ENCODE peak calls at places on chromosomes 7 and 10, in seven cellular contexts. P is IMR-90, G is testis, D is stomach, Y is adrenal gland, L is ovary, F is breast epithelium. Z is an unnamed sample.

GRCh38 chr7:159218216-159219006 is 73.7 kb upstream of the VIPR2 start:
- DNase-seq in F (no peak), Y (no peak), P (no peak), D (no peak), G (no peak), L (no peak), Z (no peak)

GRCh38 chr7:44046321-44047061 is 2.0 kb downstream of the DBNL start:
- DNase-seq in G (no peak), L (no peak), F (no peak), P (no peak), Y (peak; percentile 57), D (no peak), Z (peak; percentile 55)

GRCh38 chr7:130148561-130148960 is 56.6 kb downstream of the TMEM209 start:
- DNase-seq in P (peak; percentile 46), L (no peak), G (no peak), F (no peak), D (no peak), Y (peak; percentile 27), Z (no peak)

GRCh38 chr10:131149111-131149510 is 162.4 kb downstream of the TCERG1L start:
- DNase-seq in G (no peak), Y (no peak), P (no peak), D (no peak), F (no peak), L (no peak), Z (no peak)

GRCh38 chr10:22420787-22421517 is 75.7 kb downstream of the SPAG6 start:
- DNase-seq in Y (no peak), L (no peak), P (peak; percentile 16), G (no peak), D (no peak), F (no peak), Z (no peak)

GRCh38 chr7:25831901-25832411 is 320.0 kb upstream of the NFE2L3 start:
- DNase-seq in F (no peak), Y (no peak), P (peak; percentile 33), G (no peak), L (no peak), D (no peak), Z (no peak)

GRCh38 chr7:30922596-30922995 is 10.9 kb downstream of the AQP1 start:
- DNase-seq in P (no peak), G (no peak), Y (peak; percentile 46), L (peak; percentile 20), F (no peak), D (peak; percentile 14), Z (peak; percentile 57)

GRCh38 chr10:72719941-72720592 is 28.1 kb downstream of the MCU start:
- DNase-seq in F (no peak), P (no peak), L (no peak), Y (no peak), G (no peak), D (no peak), Z (no peak)

DNA sequence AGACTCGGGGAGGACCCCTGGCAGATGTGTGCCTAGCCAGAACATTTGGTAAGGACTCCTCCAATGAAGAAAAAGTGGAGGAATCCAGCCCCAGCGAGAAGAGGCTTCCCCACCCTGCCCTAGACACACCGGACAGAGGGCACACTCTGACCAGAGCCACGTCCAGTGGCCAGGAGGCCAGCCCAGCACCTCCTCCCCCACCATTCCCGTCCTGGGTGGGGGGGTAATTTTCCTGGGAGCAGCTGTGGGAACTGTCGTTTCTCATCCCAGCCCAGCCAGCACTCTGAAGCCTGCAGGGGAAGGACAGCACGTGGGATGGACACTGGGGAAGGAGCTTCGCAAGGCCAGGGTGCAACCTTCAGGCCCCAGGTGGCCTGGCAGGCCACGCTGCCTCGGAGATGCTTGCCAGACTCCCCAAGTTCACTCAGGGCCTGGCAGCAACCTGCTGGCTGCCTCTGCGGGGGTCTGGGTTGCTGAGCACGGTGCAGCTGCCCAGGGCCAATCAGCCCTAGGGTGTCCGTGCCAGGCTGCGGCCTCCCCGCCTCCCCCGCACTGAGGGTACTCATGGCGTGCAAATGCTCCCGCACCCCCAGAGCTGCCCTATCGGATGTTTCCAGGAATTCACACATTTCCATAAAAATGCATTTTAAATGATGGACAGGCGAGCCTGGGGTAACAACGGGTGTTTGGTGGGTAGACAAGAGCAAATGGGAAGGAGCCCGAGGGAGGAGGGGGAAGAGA is 2.0 kb upstream of the EN2 start:
- DNase-seq in L (no peak), F (no peak), Y (no peak), D (no peak), G (no peak), P (no peak), Z (no peak)
- H3K4me3 ChIP-seq in L (no peak overlapping the region), F (peak overlapping the region; percentile 76), Y (no peak overlapping the region), D (no peak overlapping the region), G (no peak overlapping the region), P (no peak overlapping the region), Z (no peak overlapping the region)

GRCh38 chr10:12130237-12130872 is 878 bp downstream of the SEC61A2 start:
- DNase-seq in G (peak; percentile 51), Y (peak; percentile 65), F (no peak), P (peak; percentile 73), D (no peak), L (no peak), Z (no peak)

DNA sequence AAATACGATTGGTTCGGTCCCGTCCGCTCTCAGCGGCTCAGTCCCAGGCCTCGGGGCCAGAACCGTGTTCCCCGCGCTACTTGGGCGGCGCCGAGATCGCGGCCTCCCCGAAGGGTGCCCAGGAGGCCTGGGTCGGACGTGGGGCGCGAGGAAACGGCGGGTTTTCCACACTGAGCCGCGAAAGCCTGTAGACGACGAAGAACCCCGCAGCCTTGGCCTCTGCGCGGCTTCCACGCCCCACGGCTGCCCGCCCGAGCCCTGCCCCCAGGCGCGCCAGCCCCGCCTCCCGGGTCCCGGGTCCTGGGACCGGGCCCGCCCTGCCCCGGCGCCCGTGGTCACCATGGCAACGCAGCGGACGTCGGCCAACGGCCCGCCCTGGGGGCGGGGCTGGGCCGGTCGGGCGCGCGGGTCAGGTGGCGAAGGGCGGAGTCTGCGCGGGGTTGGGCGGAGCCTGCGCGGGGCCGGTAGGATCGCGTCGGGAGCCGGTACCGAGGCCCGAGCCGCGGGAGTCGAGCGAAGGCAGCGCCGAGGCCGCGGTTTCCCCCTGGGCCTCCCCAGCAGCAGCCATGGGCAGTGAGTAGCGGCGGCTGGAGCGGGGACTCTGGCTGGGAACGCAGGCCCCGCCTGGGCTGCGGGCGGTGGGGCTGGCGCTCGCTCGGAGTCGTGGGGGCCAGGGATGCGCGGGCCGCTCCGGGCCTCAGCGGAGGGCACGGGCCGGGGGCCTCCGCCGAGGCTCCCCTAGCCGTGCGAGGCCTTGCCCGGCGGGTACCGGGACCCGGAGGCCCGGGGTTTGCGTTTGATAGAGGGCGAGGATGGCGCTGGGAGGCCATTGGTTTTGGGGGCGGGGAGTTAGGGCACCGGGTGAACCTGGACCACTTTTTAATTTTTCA is at the start of gene SEC61A2:
- DNase-seq in G (peak; percentile 95), D (peak; percentile 98), L (peak; percentile 98), F (peak; percentile 85), Y (peak; percentile 96), P (peak; percentile 84), Z (peak; percentile 97)
- TF ChIP-seq POLR2A in G (no peak), D (no peak), L (peak; percentile 33), F (no peak), Y (peak; percentile 41), P (peak; percentile 40), Z (peak; percentile 22)

GRCh38 chr10:1095498-1095897 is 39.3 kb downstream of the WDR37 start:
- DNase-seq in F (no peak), D (no peak), P (no peak), G (no peak), L (no peak), Y (peak; percentile 43), Z (no peak)
- H3K36me3 ChIP-seq in F (no peaks in the 10 kb centered on the region), D (peaks cover 94% of the 10 kb centered on the region), P (peaks cover 42% of the 10 kb centered on the region), G (no peaks in the 10 kb centered on the region), L (no peaks in the 10 kb centered on the region), Y (no peaks in the 10 kb centered on the region), Z (peaks cover 20% of the 10 kb centered on the region)

GRCh38 chr7:100895701-100895955 is at the start of gene ACHE:
- DNase-seq in P (no peak), Y (no peak), D (no peak), G (no peak), L (no peak), F (no peak), Z (no peak)

GRCh38 chr7:100895956-100896742 is 461 bp upstream of the ACHE start:
- DNase-seq in Y (peak; percentile 66), G (peak; percentile 64), F (no peak), D (peak; percentile 54), L (peak; percentile 51), P (no peak), Z (peak; percentile 68)

GRCh38 chr7:100897772-100898454 is 2.2 kb upstream of the ACHE start:
- DNase-seq in F (no peak), G (no peak), L (no peak), D (no peak), Y (no peak), P (no peak), Z (no peak)

GRCh38 chr7:100896743-100897051 is 1.0 kb upstream of the ACHE start:
- DNase-seq in F (no peak), G (no peak), L (peak; percentile 54), P (no peak), Y (no peak), D (no peak), Z (no peak)

DNA sequence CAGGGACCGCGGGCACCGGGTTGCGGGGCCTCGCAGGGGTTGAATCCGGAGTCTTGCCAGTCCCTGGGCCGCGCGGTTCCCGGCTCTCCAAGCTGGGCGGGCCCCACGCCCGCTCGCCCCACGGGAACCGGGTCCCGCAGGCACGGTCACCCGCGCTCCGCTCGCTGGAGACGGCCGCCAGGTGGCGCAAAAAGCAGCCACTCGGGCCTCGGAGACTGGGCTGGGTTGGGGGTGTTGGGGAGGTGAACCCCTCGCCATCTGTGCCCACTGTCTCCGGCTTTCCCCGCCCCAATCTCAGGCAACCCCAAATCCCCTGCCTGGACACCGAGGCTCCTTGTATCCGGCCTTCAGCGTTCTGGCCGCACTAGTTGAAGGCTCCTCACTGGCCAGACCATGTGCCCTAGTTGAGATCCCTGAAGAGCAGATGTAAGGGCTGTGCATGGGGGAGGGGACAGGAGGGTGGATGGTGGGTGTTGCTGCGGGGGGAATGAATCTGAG is 1.5 kb upstream of the ACHE start:
- DNase-seq in F (no peak), P (no peak), G (peak; percentile 74), L (peak; percentile 72), Y (peak; percentile 55), D (peak; percentile 63), Z (no peak)
- H3K4me3 ChIP-seq in F (peak overlapping the region; percentile 67), P (no peak overlapping the region), G (peak overlapping the region; percentile 9), L (peak overlapping the region; percentile 17), Y (no peak overlapping the region), D (peak overlapping the region; percentile 56), Z (no peak overlapping the region)

DNA sequence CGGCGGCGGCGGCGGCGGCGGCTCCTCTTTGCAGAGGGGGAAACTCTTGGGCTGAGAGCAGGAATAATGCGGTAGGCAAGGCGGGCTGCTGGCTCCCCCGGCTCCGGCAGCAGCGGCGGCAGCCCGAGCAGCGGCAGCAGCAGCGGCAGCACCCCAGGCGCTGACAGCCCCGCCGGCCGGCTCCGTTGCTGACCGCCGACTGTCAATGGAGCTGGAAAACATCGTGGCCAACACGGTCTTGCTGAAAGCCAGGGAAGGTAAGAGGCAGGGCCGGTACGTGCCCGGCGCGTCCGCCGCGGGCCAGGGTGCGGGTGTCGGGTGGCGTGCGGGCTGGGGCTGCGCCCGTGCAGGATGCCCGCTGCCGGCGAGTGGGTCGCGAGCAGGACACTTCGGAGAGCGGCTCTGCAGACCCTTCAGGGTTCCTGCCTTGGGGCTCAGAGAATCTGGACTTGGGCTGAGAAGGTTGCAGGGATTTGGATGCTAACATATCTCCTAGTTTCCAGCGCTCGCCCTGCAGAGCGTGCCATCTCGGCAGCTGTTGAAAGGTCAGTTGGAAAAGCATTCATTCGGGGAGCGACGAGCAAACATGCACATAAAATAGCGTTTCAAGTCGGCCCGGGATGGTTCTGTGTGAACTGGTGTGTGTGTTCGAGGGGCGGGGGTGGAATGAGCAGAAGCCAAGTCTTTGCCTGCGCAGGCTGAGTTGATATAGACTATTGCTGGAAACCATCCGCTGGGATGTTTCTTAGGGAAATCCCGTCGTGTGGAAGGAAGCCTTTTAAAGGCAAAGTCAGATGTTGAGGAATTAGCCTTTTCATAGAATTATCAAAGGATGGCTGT is 562 bp downstream of the GRK5 start:
- DNase-seq in Y (peak; percentile 78), F (peak; percentile 23), D (peak; percentile 50), G (peak; percentile 53), L (peak; percentile 72), P (peak; percentile 62), Z (peak; percentile 78)
- TF ChIP-seq POLR2A in Y (no peak), F (no peak), D (no peak), G (no peak), L (no peak), P (peak; percentile 16), Z (no peak)

Z was measured in sigmoid colon.